ENCODE peak calls at places on chromosomes 12 and 14, in nine cellular contexts. One of them, this sample, is unnamed. For H3K9me3, the result is how much of the 10 kb centered on the place peaks cover.

GRCh38 chr14:52741865-52742264 is 11.9 kb downstream of the STYX start:
- DNase-seq in psoas muscle: no peak
- DNase-seq in tibial artery: no peak
- DNase-seq in uterus: no peak
- DNase-seq in CD8-positive, alpha-beta T cell: no peak
- DNase-seq in upper lobe of right lung: no peak
- DNase-seq in CD8-positive, alpha-beta memory T cell: no peak
- DNase-seq in fibroblast of lung: no peak
- DNase-seq in WERI-Rb-1: no peak
- DNase-seq in this sample: no peak

GRCh38 chr14:64673748-64674147 is 30.5 kb upstream of the PLEKHG3 start:
- DNase-seq in tibial artery: no peak
- DNase-seq in CD8-positive, alpha-beta memory T cell: peak
- DNase-seq in fibroblast of lung: peak
- DNase-seq in psoas muscle: no peak
- DNase-seq in uterus: no peak
- DNase-seq in upper lobe of right lung: no peak
- DNase-seq in CD8-positive, alpha-beta T cell: peak
- DNase-seq in WERI-Rb-1: no peak
- DNase-seq in this sample: peak

GRCh38 chr12:54220092-54220557 is 31.3 kb upstream of the SMUG1 start:
- DNase-seq in uterus: peak
- DNase-seq in fibroblast of lung: peak
- DNase-seq in CD8-positive, alpha-beta memory T cell: peak
- DNase-seq in WERI-Rb-1: peak
- DNase-seq in psoas muscle: peak
- DNase-seq in upper lobe of right lung: peak
- DNase-seq in CD8-positive, alpha-beta T cell: peak
- DNase-seq in tibial artery: peak
- DNase-seq in this sample: no peak

GRCh38 chr12:131209082-131210070 is 255.7 kb downstream of the ADGRD1 start:
- DNase-seq in fibroblast of lung: no peak
- DNase-seq in tibial artery: no peak
- DNase-seq in WERI-Rb-1: no peak
- DNase-seq in CD8-positive, alpha-beta T cell: no peak
- DNase-seq in upper lobe of right lung: peak
- DNase-seq in uterus: no peak
- DNase-seq in psoas muscle: peak
- DNase-seq in CD8-positive, alpha-beta memory T cell: no peak
- DNase-seq in this sample: no peak

GRCh38 chr12:111256629-111257434 is 112.1 kb downstream of the PHETA1 start:
- DNase-seq in CD8-positive, alpha-beta memory T cell: no peak
- DNase-seq in upper lobe of right lung: no peak
- DNase-seq in WERI-Rb-1: no peak
- DNase-seq in uterus: no peak
- DNase-seq in CD8-positive, alpha-beta T cell: no peak
- DNase-seq in fibroblast of lung: no peak
- DNase-seq in tibial artery: no peak
- DNase-seq in psoas muscle: no peak
- DNase-seq in this sample: no peak

GRCh38 chr12:19834596-19834995 is 395.3 kb downstream of the AEBP2 start:
- DNase-seq in WERI-Rb-1: no peak
- DNase-seq in uterus: no peak
- DNase-seq in psoas muscle: no peak
- DNase-seq in tibial artery: no peak
- DNase-seq in fibroblast of lung: no peak
- DNase-seq in CD8-positive, alpha-beta memory T cell: no peak
- DNase-seq in CD8-positive, alpha-beta T cell: no peak
- DNase-seq in upper lobe of right lung: no peak
- DNase-seq in this sample: no peak

GRCh38 chr12:124419292-124420040 is 124.6 kb downstream of the RFLNA start:
- DNase-seq in tibial artery: no peak
- DNase-seq in uterus: no peak
- DNase-seq in WERI-Rb-1: peak
- DNase-seq in CD8-positive, alpha-beta memory T cell: no peak
- DNase-seq in fibroblast of lung: no peak
- DNase-seq in psoas muscle: no peak
- DNase-seq in CD8-positive, alpha-beta T cell: no peak
- DNase-seq in upper lobe of right lung: no peak
- DNase-seq in this sample: no peak

GRCh38 chr12:92786045-92786444 is 83.3 kb downstream of the PLEKHG7 start:
- DNase-seq in uterus: no peak
- DNase-seq in upper lobe of right lung: no peak
- DNase-seq in tibial artery: no peak
- DNase-seq in WERI-Rb-1: no peak
- DNase-seq in CD8-positive, alpha-beta T cell: no peak
- DNase-seq in fibroblast of lung: peak
- DNase-seq in psoas muscle: no peak
- DNase-seq in CD8-positive, alpha-beta memory T cell: no peak
- DNase-seq in this sample: no peak

DNA sequence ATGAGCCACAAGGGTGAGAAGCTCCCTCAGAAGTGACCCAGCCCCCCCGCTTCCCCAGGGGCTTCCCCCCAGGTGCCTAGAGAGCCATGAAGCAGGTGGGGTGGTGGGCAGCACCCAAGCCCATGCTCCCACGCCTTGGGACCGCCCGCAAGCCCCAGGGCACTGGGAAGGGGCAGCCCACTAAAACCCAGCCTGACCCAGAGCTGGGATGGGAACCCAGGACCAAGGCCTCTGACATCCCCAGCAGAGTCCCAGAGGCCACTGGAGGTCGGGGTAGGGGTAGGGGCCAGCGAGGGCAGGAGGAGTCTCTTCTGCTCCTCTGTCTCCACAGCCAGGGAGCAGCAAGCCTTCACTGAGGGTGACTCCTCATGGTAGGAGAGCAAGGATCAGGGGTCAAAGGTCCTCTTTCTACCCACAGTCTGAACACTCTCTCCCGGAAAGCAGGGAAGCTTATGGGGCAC is 86.5 kb upstream of the ZFP36L1 start:
- DNase-seq in upper lobe of right lung: no peak
- DNase-seq in fibroblast of lung: no peak
- DNase-seq in uterus: no peak
- DNase-seq in WERI-Rb-1: no peak
- DNase-seq in psoas muscle: peak
- DNase-seq in CD8-positive, alpha-beta T cell: no peak
- DNase-seq in tibial artery: peak
- DNase-seq in CD8-positive, alpha-beta memory T cell: no peak
- DNase-seq in this sample: no peak
- H3K27ac ChIP-seq in upper lobe of right lung: no peak
- H3K27ac ChIP-seq in fibroblast of lung: no peak
- H3K27ac ChIP-seq in uterus: peak
- H3K27ac ChIP-seq in WERI-Rb-1: no peak
- H3K27ac ChIP-seq in psoas muscle: no peak
- H3K27ac ChIP-seq in CD8-positive, alpha-beta T cell: no peak
- H3K27ac ChIP-seq in tibial artery: peak
- H3K27ac ChIP-seq in CD8-positive, alpha-beta memory T cell: no peak
- H3K27ac ChIP-seq in this sample: no peak

DNA sequence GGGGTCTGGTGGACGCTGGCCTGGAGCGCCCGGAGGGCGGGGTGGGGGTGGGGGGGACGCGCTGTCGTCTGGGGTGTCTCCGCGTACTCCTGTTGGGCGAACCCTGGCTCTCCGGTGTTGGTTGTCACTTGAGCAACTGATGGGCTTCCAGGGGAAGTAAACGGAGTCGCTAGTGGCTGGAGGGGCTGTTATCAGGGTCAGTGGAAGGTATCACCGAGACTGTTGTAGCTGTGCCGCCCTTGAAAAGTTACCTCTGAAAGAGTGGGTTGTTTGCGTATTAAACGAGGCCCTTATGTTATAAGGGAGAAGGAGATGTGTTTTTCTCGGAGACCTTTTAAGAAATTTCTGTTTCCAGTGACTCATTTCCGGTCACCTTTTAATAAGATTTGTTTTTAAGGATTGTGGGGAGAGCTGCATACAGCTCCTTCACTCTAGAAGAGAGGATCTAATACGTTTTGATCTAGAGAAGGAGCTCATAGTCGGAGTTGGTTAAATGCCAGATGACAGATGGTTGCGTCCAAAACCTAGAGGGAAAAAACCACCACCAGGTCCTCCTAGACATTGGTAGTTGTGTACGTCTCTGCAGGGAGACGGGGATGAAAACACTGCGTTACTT is 699 bp upstream of the DBX2 start:
- DNase-seq in tibial artery: no peak
- DNase-seq in fibroblast of lung: peak
- DNase-seq in CD8-positive, alpha-beta memory T cell: no peak
- DNase-seq in CD8-positive, alpha-beta T cell: no peak
- DNase-seq in uterus: no peak
- DNase-seq in psoas muscle: no peak
- DNase-seq in upper lobe of right lung: no peak
- DNase-seq in WERI-Rb-1: no peak
- DNase-seq in this sample: no peak
- H3K4me3 ChIP-seq in tibial artery: peak
- H3K4me3 ChIP-seq in fibroblast of lung: no peak
- H3K4me3 ChIP-seq in CD8-positive, alpha-beta memory T cell: no peak
- H3K4me3 ChIP-seq in CD8-positive, alpha-beta T cell: no peak
- H3K4me3 ChIP-seq in uterus: peak
- H3K4me3 ChIP-seq in psoas muscle: peak
- H3K4me3 ChIP-seq in upper lobe of right lung: peak
- H3K4me3 ChIP-seq in WERI-Rb-1: peak
- H3K4me3 ChIP-seq in this sample: peak

GRCh38 chr14:105838591-105839424 is 312.4 kb downstream of the TMEM121 start:
- DNase-seq in WERI-Rb-1: no peak
- DNase-seq in CD8-positive, alpha-beta T cell: no peak
- DNase-seq in psoas muscle: no peak
- DNase-seq in CD8-positive, alpha-beta memory T cell: no peak
- DNase-seq in fibroblast of lung: no peak
- DNase-seq in uterus: no peak
- DNase-seq in upper lobe of right lung: peak
- DNase-seq in tibial artery: peak
- DNase-seq in this sample: peak

GRCh38 chr14:105841022-105842009 is 314.9 kb downstream of the TMEM121 start:
- DNase-seq in tibial artery: peak
- DNase-seq in upper lobe of right lung: peak
- DNase-seq in CD8-positive, alpha-beta memory T cell: no peak
- DNase-seq in psoas muscle: no peak
- DNase-seq in uterus: no peak
- DNase-seq in CD8-positive, alpha-beta T cell: no peak
- DNase-seq in WERI-Rb-1: no peak
- DNase-seq in fibroblast of lung: no peak
- DNase-seq in this sample: peak

GRCh38 chr14:105842105-105842504 is 315.7 kb downstream of the TMEM121 start:
- DNase-seq in CD8-positive, alpha-beta memory T cell: no peak
- DNase-seq in upper lobe of right lung: no peak
- DNase-seq in psoas muscle: no peak
- DNase-seq in tibial artery: no peak
- DNase-seq in CD8-positive, alpha-beta T cell: no peak
- DNase-seq in WERI-Rb-1: no peak
- DNase-seq in fibroblast of lung: no peak
- DNase-seq in uterus: no peak
- DNase-seq in this sample: no peak

GRCh38 chr14:105839425-105840265 is 313.3 kb downstream of the TMEM121 start:
- DNase-seq in tibial artery: peak
- DNase-seq in CD8-positive, alpha-beta memory T cell: no peak
- DNase-seq in CD8-positive, alpha-beta T cell: no peak
- DNase-seq in WERI-Rb-1: no peak
- DNase-seq in psoas muscle: no peak
- DNase-seq in upper lobe of right lung: peak
- DNase-seq in uterus: no peak
- DNase-seq in fibroblast of lung: no peak
- DNase-seq in this sample: peak

DNA sequence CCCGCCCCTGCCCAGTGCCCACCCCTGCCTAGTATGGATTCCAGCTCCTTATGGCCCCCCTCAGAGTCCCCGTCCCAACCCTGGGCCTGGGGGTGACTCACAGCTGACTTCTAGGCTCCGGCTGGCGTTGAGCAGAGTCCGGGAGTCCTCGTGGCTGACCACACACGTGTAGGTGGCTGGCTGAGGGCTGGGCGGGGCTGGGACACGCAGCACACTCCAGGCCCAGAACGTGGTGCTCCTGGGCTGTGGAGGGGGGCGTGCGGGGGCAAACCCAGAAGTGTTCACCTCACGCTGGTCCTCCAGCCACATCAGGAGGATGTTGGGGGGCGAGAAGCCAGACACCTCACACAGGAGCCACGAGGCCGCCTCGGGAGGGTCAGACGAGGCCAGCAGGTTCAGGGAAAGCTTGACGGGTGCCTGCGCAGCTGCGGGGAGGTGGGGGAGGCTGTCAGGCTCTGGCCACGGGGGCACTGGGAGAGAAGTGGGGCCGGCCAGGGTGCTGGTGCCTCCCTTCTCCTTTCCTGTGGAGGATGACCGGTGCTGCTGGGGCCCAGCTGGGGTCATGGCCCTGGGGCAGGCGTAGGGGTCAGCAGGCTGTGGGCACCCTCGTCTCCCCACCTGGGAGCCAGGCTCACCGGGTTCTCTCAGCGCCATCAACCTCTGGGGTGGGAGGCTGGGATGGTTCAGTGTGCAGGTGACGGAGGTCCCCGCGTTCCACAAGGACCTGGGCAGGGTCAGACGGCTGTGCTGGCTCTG is 314.1 kb downstream of the TMEM121 start:
- DNase-seq in CD8-positive, alpha-beta memory T cell: no peak
- DNase-seq in fibroblast of lung: no peak
- DNase-seq in psoas muscle: no peak
- DNase-seq in CD8-positive, alpha-beta T cell: no peak
- DNase-seq in uterus: no peak
- DNase-seq in tibial artery: no peak
- DNase-seq in WERI-Rb-1: no peak
- DNase-seq in upper lobe of right lung: peak
- DNase-seq in this sample: peak
- H3K9me3 ChIP-seq in CD8-positive, alpha-beta memory T cell: under half
- H3K9me3 ChIP-seq in fibroblast of lung: under half
- H3K9me3 ChIP-seq in psoas muscle: under half
- H3K9me3 ChIP-seq in CD8-positive, alpha-beta T cell: under half
- H3K9me3 ChIP-seq in uterus: under half
- H3K9me3 ChIP-seq in tibial artery: under half
- H3K9me3 ChIP-seq in WERI-Rb-1: under half
- H3K9me3 ChIP-seq in upper lobe of right lung: under half
- H3K9me3 ChIP-seq in this sample: under half

GRCh38 chr12:27434673-27435565 is 11.6 kb upstream of the SMCO2 start:
- DNase-seq in fibroblast of lung: no peak
- DNase-seq in upper lobe of right lung: no peak
- DNase-seq in CD8-positive, alpha-beta memory T cell: no peak
- DNase-seq in uterus: no peak
- DNase-seq in WERI-Rb-1: no peak
- DNase-seq in psoas muscle: no peak
- DNase-seq in tibial artery: no peak
- DNase-seq in CD8-positive, alpha-beta T cell: peak
- DNase-seq in this sample: no peak

GRCh38 chr12:27436768-27437167 is 9.8 kb upstream of the SMCO2 start:
- DNase-seq in WERI-Rb-1: no peak
- DNase-seq in fibroblast of lung: no peak
- DNase-seq in psoas muscle: no peak
- DNase-seq in CD8-positive, alpha-beta T cell: no peak
- DNase-seq in CD8-positive, alpha-beta memory T cell: no peak
- DNase-seq in uterus: no peak
- DNase-seq in upper lobe of right lung: no peak
- DNase-seq in tibial artery: no peak
- DNase-seq in this sample: no peak

GRCh38 chr12:27436029-27436428 is 10.5 kb upstream of the SMCO2 start:
- DNase-seq in psoas muscle: no peak
- DNase-seq in CD8-positive, alpha-beta memory T cell: no peak
- DNase-seq in uterus: no peak
- DNase-seq in upper lobe of right lung: no peak
- DNase-seq in fibroblast of lung: no peak
- DNase-seq in WERI-Rb-1: no peak
- DNase-seq in CD8-positive, alpha-beta T cell: no peak
- DNase-seq in tibial artery: no peak
- DNase-seq in this sample: no peak

DNA sequence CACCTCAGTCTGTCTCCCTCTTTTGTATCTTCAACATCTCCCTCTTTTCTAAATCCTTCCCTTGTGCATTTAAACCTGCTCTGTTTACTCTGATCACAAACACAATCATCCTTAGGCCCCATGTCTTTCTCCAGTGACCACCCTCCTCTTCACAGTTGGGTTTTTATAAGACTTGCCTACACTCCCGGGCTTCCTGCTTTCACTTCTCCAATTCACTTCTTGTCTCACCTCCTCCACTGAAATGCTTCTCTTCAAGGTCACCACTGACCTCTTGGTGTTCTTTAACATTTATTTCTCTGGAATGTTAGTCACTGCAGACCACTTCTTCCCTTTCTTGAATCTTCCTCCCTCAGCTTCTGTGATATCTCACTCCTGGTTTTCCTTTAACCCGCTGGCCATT is 8.7 kb upstream of the SMCO2 start:
- DNase-seq in tibial artery: no peak
- DNase-seq in upper lobe of right lung: no peak
- DNase-seq in CD8-positive, alpha-beta T cell: no peak
- DNase-seq in psoas muscle: no peak
- DNase-seq in fibroblast of lung: no peak
- DNase-seq in CD8-positive, alpha-beta memory T cell: no peak
- DNase-seq in WERI-Rb-1: no peak
- DNase-seq in uterus: no peak
- DNase-seq in this sample: no peak
- H3K27ac ChIP-seq in tibial artery: no peak
- H3K27ac ChIP-seq in upper lobe of right lung: no peak
- H3K27ac ChIP-seq in CD8-positive, alpha-beta T cell: no peak
- H3K27ac ChIP-seq in psoas muscle: no peak
- H3K27ac ChIP-seq in fibroblast of lung: no peak
- H3K27ac ChIP-seq in CD8-positive, alpha-beta memory T cell: no peak
- H3K27ac ChIP-seq in WERI-Rb-1: no peak
- H3K27ac ChIP-seq in uterus: no peak
- H3K27ac ChIP-seq in this sample: no peak

This sample was measured in left lung.